ENCODE peak calls at places on chromosomes 2 and 18, in seven cellular contexts. One of them, this sample, is unnamed.

GRCh38 chr2:167181134-167181533 is 292.9 kb downstream of the XIRP2 start:
- DNase-seq in endothelial cell of umbilical vein: no peak
- DNase-seq in WTC11: no peak
- DNase-seq in SK-N-SH: no peak
- DNase-seq in HCT116: no peak
- DNase-seq in A549: no peak
- DNase-seq in K562: no peak
- DNase-seq in this sample: no peak

GRCh38 chr2:42976400-42976799 is 184.0 kb upstream of the HAAO start:
- DNase-seq in HCT116: no peak
- DNase-seq in A549: no peak
- DNase-seq in K562: no peak
- DNase-seq in endothelial cell of umbilical vein: no peak
- DNase-seq in WTC11: no peak
- DNase-seq in SK-N-SH: no peak
- DNase-seq in this sample: no peak

GRCh38 chr2:150312271-150312670 is 175.2 kb downstream of the RND3 start:
- DNase-seq in endothelial cell of umbilical vein: no peak
- DNase-seq in A549: no peak
- DNase-seq in K562: no peak
- DNase-seq in HCT116: no peak
- DNase-seq in SK-N-SH: no peak
- DNase-seq in WTC11: no peak
- DNase-seq in this sample: no peak

GRCh38 chr2:32436150-32436549 is 79.3 kb downstream of the BIRC6 start:
- DNase-seq in K562: no peak
- DNase-seq in WTC11: no peak
- DNase-seq in endothelial cell of umbilical vein: peak; percentile 59
- DNase-seq in SK-N-SH: no peak
- DNase-seq in HCT116: no peak
- DNase-seq in A549: no peak
- DNase-seq in this sample: peak; percentile 34

GRCh38 chr2:132621131-132621875 is 48.7 kb downstream of the LYPD1 start:
- DNase-seq in WTC11: no peak
- DNase-seq in A549: no peak
- DNase-seq in SK-N-SH: no peak
- DNase-seq in endothelial cell of umbilical vein: no peak
- DNase-seq in HCT116: no peak
- DNase-seq in K562: no peak
- DNase-seq in this sample: no peak

GRCh38 chr2:53129851-53130250 is 637.8 kb upstream of the CHAC2 start:
- DNase-seq in K562: no peak
- DNase-seq in WTC11: no peak
- DNase-seq in SK-N-SH: no peak
- DNase-seq in HCT116: peak; percentile 28
- DNase-seq in endothelial cell of umbilical vein: no peak
- DNase-seq in A549: no peak
- DNase-seq in this sample: peak; percentile 16

GRCh38 chr2:147628971-147629421 is 215.8 kb upstream of the ACVR2A start:
- DNase-seq in A549: no peak
- DNase-seq in K562: no peak
- DNase-seq in endothelial cell of umbilical vein: no peak
- DNase-seq in SK-N-SH: no peak
- DNase-seq in WTC11: no peak
- DNase-seq in HCT116: no peak
- DNase-seq in this sample: no peak

GRCh38 chr2:33242845-33243244 is 233.6 kb upstream of the RASGRP3 start:
- DNase-seq in endothelial cell of umbilical vein: peak; percentile 90
- DNase-seq in K562: no peak
- DNase-seq in WTC11: no peak
- DNase-seq in A549: no peak
- DNase-seq in SK-N-SH: no peak
- DNase-seq in HCT116: no peak
- DNase-seq in this sample: no peak

GRCh38 chr2:50649626-50650397 is 382.1 kb downstream of the NRXN1 start:
- DNase-seq in endothelial cell of umbilical vein: peak; percentile 61
- DNase-seq in A549: no peak
- DNase-seq in WTC11: no peak
- DNase-seq in K562: no peak
- DNase-seq in HCT116: no peak
- DNase-seq in SK-N-SH: no peak
- DNase-seq in this sample: no peak

GRCh38 chr2:217776631-217777030 is 226.2 kb downstream of the TNS1 start:
- DNase-seq in A549: no peak
- DNase-seq in K562: no peak
- DNase-seq in HCT116: no peak
- DNase-seq in WTC11: no peak
- DNase-seq in endothelial cell of umbilical vein: no peak
- DNase-seq in SK-N-SH: no peak
- DNase-seq in this sample: no peak

GRCh38 chr2:5849596-5849995 is 157.4 kb downstream of the SOX11 start:
- DNase-seq in SK-N-SH: no peak
- DNase-seq in HCT116: no peak
- DNase-seq in A549: no peak
- DNase-seq in endothelial cell of umbilical vein: no peak
- DNase-seq in K562: no peak
- DNase-seq in WTC11: no peak
- DNase-seq in this sample: no peak

GRCh38 chr2:172380436-172381274 is 46.7 kb upstream of the ITGA6 start:
- DNase-seq in endothelial cell of umbilical vein: peak; percentile 54
- DNase-seq in A549: no peak
- DNase-seq in K562: no peak
- DNase-seq in WTC11: peak; percentile 75
- DNase-seq in SK-N-SH: no peak
- DNase-seq in HCT116: no peak
- DNase-seq in this sample: peak; percentile 79

GRCh38 chr2:130336150-130336876 is 6.4 kb upstream of the IMP4 start:
- DNase-seq in SK-N-SH: peak; percentile 45
- DNase-seq in HCT116: no peak
- DNase-seq in endothelial cell of umbilical vein: no peak
- DNase-seq in K562: no peak
- DNase-seq in A549: no peak
- DNase-seq in WTC11: no peak
- DNase-seq in this sample: no peak

GRCh38 chr2:25265022-25265421 is 76.7 kb downstream of the DNMT3A start:
- DNase-seq in endothelial cell of umbilical vein: no peak
- DNase-seq in A549: no peak
- DNase-seq in K562: no peak
- DNase-seq in HCT116: no peak
- DNase-seq in SK-N-SH: no peak
- DNase-seq in WTC11: no peak
- DNase-seq in this sample: no peak

GRCh38 chr2:152627010-152627957 is 90.0 kb downstream of the PRPF40A start:
- DNase-seq in A549: peak; percentile 14
- DNase-seq in SK-N-SH: peak; percentile 48
- DNase-seq in endothelial cell of umbilical vein: peak; percentile 64
- DNase-seq in WTC11: no peak
- DNase-seq in HCT116: peak; percentile 18
- DNase-seq in K562: peak; percentile 30
- DNase-seq in this sample: peak; percentile 52

GRCh38 chr2:6865346-6866238 is at the start of gene CMPK2:
- DNase-seq in A549: peak; percentile 50
- DNase-seq in K562: peak; percentile 83
- DNase-seq in SK-N-SH: peak; percentile 95
- DNase-seq in HCT116: no peak
- DNase-seq in endothelial cell of umbilical vein: peak; percentile 13
- DNase-seq in WTC11: peak; percentile 36
- DNase-seq in this sample: peak; percentile 86

GRCh38 chr18:49784427-49785185 is 28.7 kb downstream of the ACAA2 start:
- DNase-seq in A549: no peak
- DNase-seq in K562: no peak
- DNase-seq in endothelial cell of umbilical vein: no peak
- DNase-seq in WTC11: no peak
- DNase-seq in SK-N-SH: no peak
- DNase-seq in HCT116: no peak
- DNase-seq in this sample: no peak

GRCh38 chr2:99520813-99521212 is 31.0 kb upstream of the REV1 start:
- DNase-seq in SK-N-SH: no peak
- DNase-seq in A549: no peak
- DNase-seq in K562: no peak
- DNase-seq in WTC11: no peak
- DNase-seq in endothelial cell of umbilical vein: no peak
- DNase-seq in HCT116: no peak
- DNase-seq in this sample: no peak

GRCh38 chr2:99522155-99522554 is 32.3 kb upstream of the REV1 start:
- DNase-seq in K562: no peak
- DNase-seq in SK-N-SH: no peak
- DNase-seq in A549: no peak
- DNase-seq in HCT116: no peak
- DNase-seq in endothelial cell of umbilical vein: no peak
- DNase-seq in WTC11: no peak
- DNase-seq in this sample: no peak

GRCh38 chr2:99524056-99524455 is 34.2 kb upstream of the REV1 start:
- DNase-seq in A549: no peak
- DNase-seq in WTC11: no peak
- DNase-seq in SK-N-SH: no peak
- DNase-seq in K562: no peak
- DNase-seq in endothelial cell of umbilical vein: no peak
- DNase-seq in HCT116: no peak
- DNase-seq in this sample: no peak
- TF ChIP-seq MAX in A549: no peak
- TF ChIP-seq MAX in WTC11: no peak
- TF ChIP-seq MAX in SK-N-SH: no peak
- TF ChIP-seq MAX in K562: no peak
- TF ChIP-seq MAX in endothelial cell of umbilical vein: no peak
- TF ChIP-seq MAX in HCT116: no peak
- TF ChIP-seq MAX in this sample: no peak

GRCh38 chr2:36564377-36564930 is 33.5 kb downstream of the FEZ2 start:
- DNase-seq in K562: no peak
- DNase-seq in A549: no peak
- DNase-seq in SK-N-SH: no peak
- DNase-seq in HCT116: no peak
- DNase-seq in endothelial cell of umbilical vein: peak; percentile 63
- DNase-seq in WTC11: no peak
- DNase-seq in this sample: no peak

GRCh38 chr2:36560726-36561125 is 37.2 kb downstream of the FEZ2 start:
- DNase-seq in K562: no peak
- DNase-seq in HCT116: no peak
- DNase-seq in WTC11: no peak
- DNase-seq in endothelial cell of umbilical vein: peak; percentile 47
- DNase-seq in SK-N-SH: no peak
- DNase-seq in A549: no peak
- DNase-seq in this sample: no peak

GRCh38 chr2:36562245-36562644 is 35.7 kb downstream of the FEZ2 start:
- DNase-seq in A549: no peak
- DNase-seq in K562: no peak
- DNase-seq in WTC11: no peak
- DNase-seq in SK-N-SH: no peak
- DNase-seq in HCT116: no peak
- DNase-seq in endothelial cell of umbilical vein: peak; percentile 70
- DNase-seq in this sample: no peak

GRCh38 chr2:36561223-36561944 is 36.6 kb downstream of the FEZ2 start:
- DNase-seq in endothelial cell of umbilical vein: peak; percentile 98
- DNase-seq in SK-N-SH: no peak
- DNase-seq in WTC11: no peak
- DNase-seq in HCT116: peak; percentile 88
- DNase-seq in K562: no peak
- DNase-seq in A549: peak; percentile 72
- DNase-seq in this sample: peak; percentile 63

DNA sequence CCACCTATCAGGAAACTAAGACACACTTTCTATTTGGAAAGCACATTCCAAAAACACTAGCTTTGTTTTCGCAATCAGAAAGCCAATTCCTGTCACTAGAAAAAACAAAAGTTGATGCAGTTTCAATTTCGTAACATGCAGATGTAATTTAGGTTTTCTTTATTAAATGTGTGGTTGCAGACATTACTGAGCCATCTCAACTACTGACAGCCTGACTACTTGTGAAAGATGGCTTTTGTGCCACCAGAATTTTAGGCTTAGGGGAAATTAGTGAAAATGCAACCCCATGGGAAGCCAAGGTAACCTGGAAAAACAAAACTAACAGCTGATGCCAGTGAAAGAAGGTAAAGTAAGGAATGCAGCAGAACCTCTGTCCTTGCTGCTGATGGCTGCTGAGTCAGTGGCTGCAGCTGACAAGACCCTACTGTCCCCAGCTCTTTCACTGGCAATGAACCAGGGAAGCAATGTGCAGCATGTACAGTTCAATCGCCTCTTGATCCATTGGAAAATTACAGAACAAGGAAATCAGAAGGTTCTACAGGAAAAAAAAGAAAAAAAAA is 34.9 kb downstream of the FEZ2 start:
- DNase-seq in K562: no peak
- DNase-seq in WTC11: no peak
- DNase-seq in endothelial cell of umbilical vein: peak; percentile 61
- DNase-seq in SK-N-SH: no peak
- DNase-seq in HCT116: no peak
- DNase-seq in A549: no peak
- DNase-seq in this sample: peak; percentile 70
- TF ChIP-seq MAX in K562: no peak
- TF ChIP-seq MAX in WTC11: no peak
- TF ChIP-seq MAX in endothelial cell of umbilical vein: no peak
- TF ChIP-seq MAX in SK-N-SH: no peak
- TF ChIP-seq MAX in HCT116: no peak
- TF ChIP-seq MAX in A549: no peak
- TF ChIP-seq MAX in this sample: no peak

DNA sequence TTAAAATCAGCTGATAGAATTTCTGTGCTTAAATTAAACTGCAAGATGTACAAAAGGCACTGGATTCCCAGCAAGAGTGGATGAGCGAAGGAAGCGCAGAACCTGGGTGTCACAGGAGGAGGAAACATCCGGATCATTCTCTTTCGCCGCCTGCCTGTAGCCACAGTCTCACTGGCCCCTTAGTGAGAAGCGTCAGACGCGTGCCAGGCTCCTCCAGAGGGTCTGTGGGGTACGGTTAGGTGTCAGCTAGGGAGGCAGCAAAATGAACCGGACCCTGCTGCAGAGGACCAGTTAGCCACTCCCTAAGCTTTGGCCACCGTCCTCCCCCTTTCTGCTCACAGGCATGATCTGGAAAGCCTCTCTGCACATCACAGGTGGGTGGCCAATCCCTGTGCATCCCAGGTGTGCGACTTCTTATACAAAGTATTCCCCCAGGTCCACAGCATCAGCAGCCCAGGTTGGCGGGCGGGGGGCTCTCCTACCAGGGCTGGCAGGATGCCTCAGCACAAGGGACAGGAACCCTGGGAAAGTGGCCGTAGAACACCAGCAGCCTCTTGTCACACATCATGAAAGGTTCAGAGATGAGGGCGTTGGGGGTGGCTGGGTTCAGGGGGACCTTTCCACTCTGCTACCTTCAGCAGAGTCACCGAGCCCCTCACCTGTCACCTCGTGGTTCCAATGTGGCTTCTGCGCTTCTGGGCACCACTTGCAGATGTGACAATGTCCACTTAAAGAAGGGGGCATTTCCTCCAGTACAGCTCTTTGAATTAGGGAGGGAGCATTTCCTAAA is 61.1 kb upstream of the SLC66A3 start:
- DNase-seq in A549: no peak
- DNase-seq in K562: no peak
- DNase-seq in endothelial cell of umbilical vein: no peak
- DNase-seq in HCT116: no peak
- DNase-seq in WTC11: no peak
- DNase-seq in SK-N-SH: no peak
- DNase-seq in this sample: no peak
- TF ChIP-seq MAX in A549: no peak
- TF ChIP-seq MAX in K562: no peak
- TF ChIP-seq MAX in endothelial cell of umbilical vein: no peak
- TF ChIP-seq MAX in HCT116: no peak
- TF ChIP-seq MAX in WTC11: no peak
- TF ChIP-seq MAX in SK-N-SH: no peak
- TF ChIP-seq MAX in this sample: no peak

DNA sequence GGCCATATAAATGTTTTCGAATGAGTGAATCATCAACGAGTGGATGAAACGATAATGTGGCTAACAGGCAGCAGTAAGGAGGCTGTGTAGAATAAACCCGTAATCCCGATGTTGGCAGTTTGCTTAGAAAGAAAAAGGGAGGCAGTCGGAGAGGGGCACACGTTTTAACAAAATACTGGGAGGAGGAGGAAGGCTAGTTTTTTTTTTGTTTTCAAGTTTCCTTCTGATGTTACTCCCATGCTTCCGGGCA is 476 bp upstream of the MSH2 start:
- DNase-seq in endothelial cell of umbilical vein: no peak
- DNase-seq in WTC11: no peak
- DNase-seq in HCT116: no peak
- DNase-seq in K562: no peak
- DNase-seq in A549: peak; percentile 18
- DNase-seq in SK-N-SH: no peak
- DNase-seq in this sample: no peak
- TF ChIP-seq MAX in endothelial cell of umbilical vein: no peak
- TF ChIP-seq MAX in WTC11: no peak
- TF ChIP-seq MAX in HCT116: no peak
- TF ChIP-seq MAX in K562: no peak
- TF ChIP-seq MAX in A549: no peak
- TF ChIP-seq MAX in SK-N-SH: no peak
- TF ChIP-seq MAX in this sample: no peak